ENCODE peak calls at places on chromosome 20, in seven cellular contexts. O, Z, C, F, P, W and R are unnamed samples.

GRCh38 chr20:7741866-7742265 is 198.4 kb downstream of the HAO1 start:
- DNase-seq in F (no peak), P (no peak), W (no peak), C (no peak), O (no peak), Z (peak), R (no peak)

GRCh38 chr20:6588296-6588695 is 179.2 kb upstream of the BMP2 start:
- DNase-seq in Z (peak), F (no peak), P (no peak), O (no peak), C (no peak), W (no peak), R (no peak)

GRCh38 chr20:63037669-63038268 is 31.0 kb upstream of the BHLHE23 start:
- DNase-seq in P (peak), C (no peak), Z (no peak), F (no peak), W (no peak), O (peak), R (no peak)

GRCh38 chr20:57473246-57474042 is 51.5 kb downstream of the CTCFL start:
- DNase-seq in C (no peak), Z (no peak), O (peak), W (no peak), F (no peak), P (peak), R (no peak)

GRCh38 chr20:24718696-24719095 is 230.4 kb upstream of the CST7 start:
- DNase-seq in P (no peak), O (no peak), W (no peak), Z (no peak), F (no peak), C (no peak), R (no peak)

GRCh38 chr20:59149678-59150504 is 13.7 kb upstream of the ZNF831 start:
- DNase-seq in O (no peak), F (no peak), W (no peak), Z (no peak), C (peak), P (no peak), R (no peak)

GRCh38 chr20:43057317-43057716 is 132.4 kb downstream of the PTPRT start:
- DNase-seq in C (no peak), P (no peak), O (no peak), F (no peak), W (no peak), Z (no peak), R (no peak)

GRCh38 chr20:61584851-61585250 is 332.8 kb downstream of the CDH4 start:
- DNase-seq in W (peak), P (no peak), C (no peak), Z (no peak), O (no peak), F (no peak), R (no peak)

GRCh38 chr20:63563186-63563935 is 9.4 kb downstream of the FNDC11 start:
- DNase-seq in Z (no peak), P (no peak), O (no peak), F (no peak), W (no peak), C (no peak), R (no peak)

GRCh38 chr20:11193241-11193640 is 519.4 kb upstream of the JAG1 start:
- DNase-seq in F (no peak), W (no peak), O (no peak), P (no peak), Z (no peak), C (no peak), R (no peak)

GRCh38 chr20:17504326-17504897 is 26.8 kb downstream of the BFSP1 start:
- DNase-seq in W (no peak), C (peak), P (no peak), Z (no peak), O (no peak), F (no peak), R (no peak)

GRCh38 chr20:24497851-24498250 is 28.4 kb downstream of the SYNDIG1 start:
- DNase-seq in C (no peak), P (no peak), F (no peak), O (no peak), Z (no peak), W (peak), R (no peak)

GRCh38 chr20:38139919-38140753 is 24.9 kb downstream of the TGM2 start:
- DNase-seq in P (peak), O (peak), F (no peak), Z (peak), C (no peak), W (no peak), R (no peak)

DNA sequence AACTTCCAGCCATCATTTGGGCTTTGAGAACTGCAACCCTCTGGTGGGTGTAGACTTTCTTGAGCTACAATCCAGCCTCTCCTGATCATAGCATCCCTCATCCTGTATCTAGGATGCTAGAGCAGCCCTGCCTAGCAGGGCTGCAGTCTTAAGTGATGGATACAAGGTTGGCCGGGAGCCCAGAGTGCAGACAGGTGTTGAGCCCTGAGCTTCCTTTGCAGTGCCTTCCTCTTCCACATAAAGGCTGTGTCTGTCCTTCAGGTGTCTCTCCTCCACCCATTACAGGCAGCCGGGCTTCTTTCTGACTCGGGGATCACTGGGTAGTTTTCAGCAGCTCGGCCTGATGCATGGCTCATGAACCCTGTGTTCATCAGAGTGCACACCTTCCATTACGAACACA is 424.4 kb downstream of the PREX1 start:
- DNase-seq in O (no peak), F (no peak), P (no peak), W (no peak), C (no peak), Z (no peak), R (no peak)
- H3K27ac ChIP-seq in O (no peak), F (no peak), P (no peak), W (no peak), C (no peak), Z (no peak), R (no peak)

GRCh38 chr20:33814238-33814712 is 3.1 kb downstream of the CHMP4B start:
- DNase-seq in W (no peak), C (no peak), P (no peak), Z (peak), F (no peak), O (no peak), R (no peak)

GRCh38 chr20:33812673-33813462 is 1.7 kb downstream of the CHMP4B start:
- DNase-seq in O (no peak), F (no peak), Z (peak), C (no peak), W (peak), P (no peak), R (no peak)

GRCh38 chr20:33816191-33816590 is 5.0 kb downstream of the CHMP4B start:
- DNase-seq in O (no peak), C (no peak), P (no peak), W (no peak), F (no peak), Z (no peak), R (no peak)

GRCh38 chr20:33817411-33817810 is 6.3 kb downstream of the CHMP4B start:
- DNase-seq in C (no peak), F (no peak), P (no peak), Z (no peak), W (no peak), O (no peak), R (no peak)

DNA sequence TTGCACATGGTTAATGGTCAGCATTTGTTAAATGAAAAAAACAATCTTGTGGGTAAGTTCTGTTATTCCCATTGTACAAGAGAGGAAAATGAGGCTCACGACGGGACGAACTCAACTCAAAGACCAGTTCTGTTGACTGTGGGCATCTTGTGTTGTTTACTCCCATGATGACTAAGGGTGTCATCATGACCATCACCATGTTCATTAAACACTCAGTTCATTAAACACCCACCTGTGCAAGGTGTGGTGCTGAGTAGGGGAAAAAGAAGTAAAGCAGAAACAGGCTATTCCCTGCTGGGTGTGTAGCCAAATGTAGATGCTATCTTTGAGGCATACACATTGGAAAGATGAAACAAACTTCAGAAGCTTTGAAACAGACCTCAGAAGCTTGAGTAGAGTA is 4.5 kb downstream of the CHMP4B start:
- DNase-seq in O (no peak), P (no peak), Z (no peak), C (no peak), F (no peak), W (no peak), R (no peak)
- H3K27ac ChIP-seq in O (no peak), P (no peak), Z (no peak), C (no peak), F (no peak), W (no peak), R (no peak)

GRCh38 chr20:35286899-35287508 is 2.4 kb upstream of the EIF6 start:
- DNase-seq in Z (no peak), O (peak), W (no peak), P (no peak), C (no peak), F (no peak), R (no peak)

GRCh38 chr20:35284992-35285805 is 627 bp upstream of the EIF6 start:
- DNase-seq in O (no peak), P (no peak), W (no peak), C (no peak), Z (no peak), F (no peak), R (no peak)

GRCh38 chr20:35285806-35286076 is 1.2 kb upstream of the EIF6 start:
- DNase-seq in C (no peak), O (no peak), P (no peak), W (no peak), Z (no peak), F (no peak), R (no peak)

GRCh38 chr20:35287509-35288324 is 3.1 kb upstream of the EIF6 start:
- DNase-seq in W (no peak), Z (no peak), O (peak), C (no peak), P (no peak), F (no peak), R (no peak)

GRCh38 chr20:35286077-35286898 is 1.7 kb upstream of the EIF6 start:
- DNase-seq in O (no peak), W (no peak), P (no peak), F (no peak), C (no peak), Z (no peak), R (no peak)
- H3K27ac ChIP-seq in O (no peak), W (no peak), P (no peak), F (no peak), C (no peak), Z (no peak), R (no peak)

GRCh38 chr20:46282669-46283068 is 25.6 kb downstream of the CDH22 start:
- DNase-seq in O (no peak), W (no peak), P (no peak), Z (no peak), F (no peak), C (no peak), R (no peak)

GRCh38 chr20:46285072-46285471 is 23.2 kb downstream of the CDH22 start:
- DNase-seq in W (no peak), O (no peak), F (no peak), P (no peak), Z (no peak), C (no peak), R (no peak)

GRCh38 chr20:46285740-46286139 is 22.6 kb downstream of the CDH22 start:
- DNase-seq in Z (no peak), O (no peak), C (no peak), W (no peak), F (no peak), P (no peak), R (no peak)

GRCh38 chr20:46284028-46284427 is 24.3 kb downstream of the CDH22 start:
- DNase-seq in W (no peak), Z (no peak), P (no peak), F (no peak), C (no peak), O (no peak), R (no peak)

GRCh38 chr20:46283426-46283825 is 24.9 kb downstream of the CDH22 start:
- DNase-seq in O (no peak), W (no peak), Z (no peak), C (no peak), F (no peak), P (no peak), R (no peak)
- H3K27ac ChIP-seq in O (no peak), W (no peak), Z (no peak), C (no peak), F (no peak), P (no peak), R (no peak)